ENCODE peak calls at places on chromosomes 4 and X, in five cellular contexts. One of them, this sample, is unnamed.

GRCh38 chr4:118969359-118969758 is 80.7 kb downstream of the SYNPO2 start:
- DNase-seq in GM13976: no peak
- DNase-seq in AML-193: peak
- DNase-seq in upper lobe of right lung: no peak
- DNase-seq in HCEC 1CT: peak
- DNase-seq in this sample: no peak

GRCh38 chrX:40050532-40050931 is 47.2 kb downstream of the BCOR start:
- DNase-seq in GM13976: no peak
- DNase-seq in AML-193: no peak
- DNase-seq in upper lobe of right lung: no peak
- DNase-seq in HCEC 1CT: no peak
- DNase-seq in this sample: no peak

GRCh38 chrX:25083661-25084060 is 67.9 kb upstream of the ARX start:
- DNase-seq in GM13976: no peak
- DNase-seq in AML-193: no peak
- DNase-seq in upper lobe of right lung: no peak
- DNase-seq in HCEC 1CT: no peak
- DNase-seq in this sample: no peak

GRCh38 chr4:38060829-38061431 is 100.7 kb downstream of the PTTG2 start:
- DNase-seq in GM13976: no peak
- DNase-seq in AML-193: no peak
- DNase-seq in upper lobe of right lung: no peak
- DNase-seq in HCEC 1CT: no peak
- DNase-seq in this sample: no peak

GRCh38 chrX:15207994-15208393 is 61.9 kb downstream of the ASB9 start:
- DNase-seq in GM13976: no peak
- DNase-seq in AML-193: no peak
- DNase-seq in upper lobe of right lung: no peak
- DNase-seq in HCEC 1CT: no peak
- DNase-seq in this sample: no peak

GRCh38 chrX:54178100-54178940 is 4.7 kb downstream of the FAM120C start:
- DNase-seq in GM13976: no peak
- DNase-seq in AML-193: no peak
- DNase-seq in upper lobe of right lung: no peak
- DNase-seq in HCEC 1CT: peak
- DNase-seq in this sample: no peak

GRCh38 chr4:74631338-74631737 is 163.0 kb downstream of the BTC start:
- DNase-seq in GM13976: no peak
- DNase-seq in AML-193: peak
- DNase-seq in upper lobe of right lung: no peak
- DNase-seq in HCEC 1CT: peak
- DNase-seq in this sample: no peak

GRCh38 chrX:46601283-46601682 is 27.7 kb downstream of the CHST7 start:
- DNase-seq in GM13976: no peak
- DNase-seq in AML-193: no peak
- DNase-seq in upper lobe of right lung: no peak
- DNase-seq in HCEC 1CT: no peak
- DNase-seq in this sample: no peak

GRCh38 chr4:133668061-133668851 is 519.2 kb downstream of the PCDH10 start:
- DNase-seq in GM13976: no peak
- DNase-seq in AML-193: no peak
- DNase-seq in upper lobe of right lung: no peak
- DNase-seq in HCEC 1CT: no peak
- DNase-seq in this sample: no peak

GRCh38 chr4:104351696-104352095 is 143.0 kb downstream of the CXXC4 start:
- DNase-seq in GM13976: no peak
- DNase-seq in AML-193: no peak
- DNase-seq in upper lobe of right lung: no peak
- DNase-seq in HCEC 1CT: no peak
- DNase-seq in this sample: no peak

This sample was measured in germinal center.